ENCODE peak calls at places on chromosomes 2 and 18, in seven cellular contexts. L is LHCN-M2; C is HS-5; P is cardiac muscle cell; K is OCI-M1; R is stimulated activated CD8-positive, alpha-beta memory T cell treated with anti-CD3 and anti-CD28 coated beads, Interleukin-15, amount 100 ng/mL, for 24 hours; H is hepatocyte. Y is an unnamed sample.

GRCh38 chr2:170307988-170308387 is 130.0 kb downstream of the MYO3B start:
- DNase-seq in L (no peak), C (no peak), P (no peak), K (no peak), R (no peak), H (peak), Y (no peak)

GRCh38 chr2:191544511-191545062 is 133.3 kb upstream of the NABP1 start:
- DNase-seq in L (no peak), C (no peak), P (no peak), K (no peak), R (no peak), H (no peak), Y (no peak)

GRCh38 chr2:236574424-236575145 is 5.0 kb downstream of the ACKR3 start:
- DNase-seq in L (no peak), C (no peak), P (no peak), K (no peak), R (no peak), H (no peak), Y (no peak)

GRCh38 chr2:152925540-152926448 is 207.4 kb downstream of the ARL6IP6 start:
- DNase-seq in L (peak), C (peak), P (peak), K (peak), R (peak), H (peak), Y (peak)

GRCh38 chr2:169005994-169006393 is 25.1 kb downstream of the ABCB11 start:
- DNase-seq in L (no peak), C (no peak), P (no peak), K (no peak), R (no peak), H (no peak), Y (no peak)

GRCh38 chr2:177880278-177880677 is 192.3 kb downstream of the PDE11A start:
- DNase-seq in L (no peak), C (no peak), P (no peak), K (no peak), R (no peak), H (no peak), Y (no peak)

GRCh38 chr2:10094271-10094814 is 14.1 kb upstream of the CYS1 start:
- DNase-seq in L (no peak), C (no peak), P (no peak), K (no peak), R (no peak), H (no peak), Y (no peak)

GRCh38 chr2:197204855-197205254 is 105.7 kb downstream of the ANKRD44 start:
- DNase-seq in L (peak), C (no peak), P (no peak), K (no peak), R (no peak), H (no peak), Y (no peak)

GRCh38 chr2:11133238-11133935 is 21.9 kb upstream of the SLC66A3 start:
- DNase-seq in L (no peak), C (no peak), P (no peak), K (no peak), R (no peak), H (no peak), Y (no peak)

GRCh38 chr2:139271879-139272278 is 491.7 kb upstream of the NXPH2 start:
- DNase-seq in L (no peak), C (no peak), P (no peak), K (no peak), R (no peak), H (no peak), Y (no peak)

GRCh38 chr2:1593371-1594205 is 150.7 kb downstream of the PXDN start:
- DNase-seq in L (peak), C (peak), P (peak), K (no peak), R (no peak), H (peak), Y (peak)

GRCh38 chr2:186887107-186888090 is 38.4 kb upstream of the ZSWIM2 start:
- DNase-seq in L (peak), C (no peak), P (peak), K (peak), R (no peak), H (peak), Y (no peak)

GRCh38 chr2:234963785-234964615 is 12.2 kb downstream of the SH3BP4 start:
- DNase-seq in L (no peak), C (no peak), P (no peak), K (no peak), R (no peak), H (no peak), Y (no peak)

GRCh38 chr2:241248897-241249296 is 60.4 kb downstream of the ANO7 start:
- DNase-seq in L (no peak), C (no peak), P (no peak), K (no peak), R (no peak), H (no peak), Y (no peak)

GRCh38 chr18:73414069-73414468 is 546.3 kb upstream of the NETO1 start:
- DNase-seq in L (no peak), C (no peak), P (no peak), K (no peak), R (no peak), H (no peak), Y (no peak)

Y was measured in ureter.